ENCODE peak calls at places on chromosomes 6 and 20, in nine cellular contexts. I is psoas muscle, H is aorta, C is ovary, E is GM06990, Q is bronchial epithelial cell, W is fibroblast of lung, Y is neural progenitor cell, D is lower lobe of right lung. N is an unnamed sample.

GRCh38 chr6:106377061-106377540 is 16.6 kb downstream of the CRYBG1 start:
- DNase-seq in I (no peak), H (no peak), C (no peak), E (no peak), Q (peak; percentile 70), W (peak; percentile 7), Y (no peak), D (no peak), N (no peak)

GRCh38 chr6:167153523-167153959 is 4.2 kb downstream of the GPR31 start:
- DNase-seq in I (no peak), H (no peak), C (no peak), E (peak; percentile 74), Q (peak; percentile 12), W (no peak), Y (no peak), D (no peak), N (no peak)

GRCh38 chr20:36848078-36848660 is 27.8 kb upstream of the TLDC2 start:
- DNase-seq in I (peak; percentile 75), H (no peak), C (peak; percentile 52), E (no peak), Q (no peak), W (peak; percentile 90), Y (no peak), D (no peak), N (no peak)

GRCh38 chr6:89792881-89793280 is 26.7 kb downstream of the MDN1 start:
- DNase-seq in I (no peak), H (no peak), C (no peak), E (no peak), Q (peak; percentile 52), W (peak; percentile 18), Y (peak; percentile 37), D (no peak), N (peak; percentile 47)

GRCh38 chr6:4568138-4568537 is 208.1 kb upstream of the CDYL start:
- DNase-seq in I (no peak), H (no peak), C (no peak), E (no peak), Q (no peak), W (no peak), Y (no peak), D (no peak), N (no peak)

GRCh38 chr6:79607000-79607399 is 24.1 kb upstream of the SH3BGRL2 start:
- DNase-seq in I (no peak), H (no peak), C (no peak), E (no peak), Q (no peak), W (peak; percentile 18), Y (no peak), D (no peak), N (no peak)

GRCh38 chr6:157106487-157106886 is 216.8 kb downstream of the TMEM242 start:
- DNase-seq in I (no peak), H (no peak), C (no peak), E (no peak), Q (peak; percentile 93), W (peak; percentile 51), Y (no peak), D (no peak), N (no peak)

GRCh38 chr6:135782517-135782916 is 69.0 kb upstream of the PDE7B start:
- DNase-seq in I (no peak), H (no peak), C (no peak), E (no peak), Q (no peak), W (peak; percentile 44), Y (no peak), D (no peak), N (no peak)

GRCh38 chr6:148671085-148671484 is 75.7 kb upstream of the UST start:
- DNase-seq in I (no peak), H (no peak), C (no peak), E (no peak), Q (no peak), W (no peak), Y (no peak), D (no peak), N (no peak)

GRCh38 chr6:155985660-155986138 is 530.1 kb upstream of the NOX3 start:
- DNase-seq in I (no peak), H (no peak), C (no peak), E (no peak), Q (no peak), W (peak; percentile 0), Y (no peak), D (no peak), N (no peak)

GRCh38 chr6:169800116-169800667 is 48.8 kb downstream of the ERMARD start:
- DNase-seq in I (no peak), H (no peak), C (no peak), E (no peak), Q (no peak), W (peak; percentile 33), Y (no peak), D (no peak), N (peak; percentile 23)

GRCh38 chr20:10306440-10307358 is 88.1 kb downstream of the SNAP25 start:
- DNase-seq in I (no peak), H (no peak), C (no peak), E (no peak), Q (peak; percentile 75), W (peak; percentile 89), Y (no peak), D (no peak), N (no peak)

GRCh38 chr6:170177383-170178265 is 113.3 kb downstream of the DLL1 start:
- DNase-seq in I (no peak), H (no peak), C (peak; percentile 42), E (no peak), Q (no peak), W (no peak), Y (no peak), D (peak; percentile 45), N (peak; percentile 54)

GRCh38 chr6:14900919-14901318 is 344.9 kb upstream of the JARID2 start:
- DNase-seq in I (no peak), H (no peak), C (no peak), E (no peak), Q (no peak), W (no peak), Y (no peak), D (no peak), N (no peak)

GRCh38 chr6:14894105-14894504 is 351.8 kb upstream of the JARID2 start:
- DNase-seq in I (no peak), H (no peak), C (no peak), E (no peak), Q (no peak), W (no peak), Y (no peak), D (no peak), N (no peak)

GRCh38 chr6:14897836-14898235 is 348.0 kb upstream of the JARID2 start:
- DNase-seq in I (no peak), H (no peak), C (no peak), E (no peak), Q (no peak), W (no peak), Y (no peak), D (no peak), N (no peak)

DNA sequence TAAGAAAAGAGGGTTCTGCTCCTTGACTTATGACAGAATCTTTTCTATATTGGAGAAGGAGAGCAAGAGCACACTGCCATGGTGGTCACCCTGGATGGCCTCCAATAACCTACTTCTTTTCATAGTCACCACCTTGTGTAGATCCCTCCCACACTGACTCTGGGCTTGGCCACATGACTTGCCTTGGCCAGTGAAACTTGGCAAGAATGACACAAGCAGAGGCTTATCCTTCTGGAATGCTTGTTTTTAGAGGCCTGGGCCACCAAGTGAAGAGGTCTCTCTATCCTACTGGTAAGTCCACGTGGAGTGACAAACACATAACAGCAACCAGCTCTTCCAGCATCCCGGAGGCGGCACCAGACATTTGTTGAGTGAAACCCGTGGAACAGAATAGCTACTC is 349.4 kb upstream of the JARID2 start:
- DNase-seq in I (no peak), H (no peak), C (no peak), E (no peak), Q (peak; percentile 20), W (no peak), Y (no peak), D (no peak), N (no peak)
- H3K27me3 ChIP-seq in I (no peaks in the 10 kb centered on the region), H (no peaks in the 10 kb centered on the region), C (no peaks in the 10 kb centered on the region), E (no peaks in the 10 kb centered on the region), Q (no peaks in the 10 kb centered on the region), W (no peaks in the 10 kb centered on the region), Y (no peaks in the 10 kb centered on the region), D (no peaks in the 10 kb centered on the region), N (no peaks in the 10 kb centered on the region)

GRCh38 chr6:30295844-30296243 is 30.9 kb upstream of the TRIM39 start:
- DNase-seq in I (no peak), H (no peak), C (no peak), E (no peak), Q (no peak), W (no peak), Y (no peak), D (no peak), N (no peak)
- H3K36me3 ChIP-seq in I (peaks cover 48% of the 10 kb centered on the region), H (peaks cover 14% of the 10 kb centered on the region), C (no peaks in the 10 kb centered on the region), E (peaks cover 16% of the 10 kb centered on the region), Q (peaks cover 16% of the 10 kb centered on the region), W (peaks cover 8% of the 10 kb centered on the region), Y (peaks cover 25% of the 10 kb centered on the region), D (peaks cover 38% of the 10 kb centered on the region), N (peaks cover 22% of the 10 kb centered on the region)

GRCh38 chr6:125827788-125828313 is 37.1 kb downstream of the NCOA7 start:
- DNase-seq in I (no peak), H (no peak), C (no peak), E (no peak), Q (no peak), W (no peak), Y (no peak), D (no peak), N (no peak)
- H3K27me3 ChIP-seq in I (no peaks in the 10 kb centered on the region), H (no peaks in the 10 kb centered on the region), C (no peaks in the 10 kb centered on the region), E (no peaks in the 10 kb centered on the region), Q (no peaks in the 10 kb centered on the region), W (no peaks in the 10 kb centered on the region), Y (no peaks in the 10 kb centered on the region), D (no peaks in the 10 kb centered on the region), N (no peaks in the 10 kb centered on the region)

GRCh38 chr6:41085182-41085581 is 12.4 kb downstream of the NFYA start:
- DNase-seq in I (no peak), H (no peak), C (no peak), E (no peak), Q (no peak), W (no peak), Y (no peak), D (no peak), N (no peak)

GRCh38 chr6:41090841-41091761 is 18.3 kb downstream of the NFYA start:
- DNase-seq in I (no peak), H (no peak), C (no peak), E (no peak), Q (no peak), W (no peak), Y (no peak), D (no peak), N (no peak)

GRCh38 chr6:41093729-41094128 is 21.0 kb downstream of the NFYA start:
- DNase-seq in I (no peak), H (no peak), C (no peak), E (no peak), Q (no peak), W (no peak), Y (no peak), D (no peak), N (no peak)

GRCh38 chr6:41092421-41093140 is 19.8 kb downstream of the NFYA start:
- DNase-seq in I (no peak), H (no peak), C (no peak), E (no peak), Q (peak; percentile 43), W (peak; percentile 43), Y (no peak), D (no peak), N (peak; percentile 22)

DNA sequence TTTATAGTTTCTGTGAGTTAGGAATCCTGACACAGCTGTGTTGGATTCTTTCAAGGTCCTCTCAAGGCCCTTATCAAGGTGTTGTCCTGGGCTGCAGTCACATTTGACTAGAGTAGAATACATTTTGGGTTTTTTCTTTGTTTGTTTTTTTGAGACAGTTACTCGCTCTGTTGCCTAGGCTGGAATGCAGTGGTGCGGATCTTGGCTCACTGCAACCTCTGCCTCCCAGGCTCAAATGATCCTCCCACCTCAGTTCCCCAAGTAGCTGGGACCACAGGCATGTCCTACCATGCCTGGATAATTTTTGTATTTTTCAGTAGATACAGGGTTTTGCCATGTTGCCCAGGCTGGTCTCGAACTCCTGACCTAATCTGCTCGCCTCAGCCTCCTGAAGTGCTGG is 15.7 kb downstream of the NFYA start:
- DNase-seq in I (no peak), H (no peak), C (no peak), E (no peak), Q (no peak), W (no peak), Y (no peak), D (no peak), N (no peak)
- H3K36me3 ChIP-seq in I (peaks cover 92% of the 10 kb centered on the region), H (peaks cover 6% of the 10 kb centered on the region), C (no peaks in the 10 kb centered on the region), E (peaks cover 10% of the 10 kb centered on the region), Q (peaks cover 19% of the 10 kb centered on the region), W (peaks cover 2% of the 10 kb centered on the region), Y (peaks cover 48% of the 10 kb centered on the region), D (peaks cover 98% of the 10 kb centered on the region), N (peaks cover 35% of the 10 kb centered on the region)

N was measured in H7.